ENCODE peak calls at places on chromosomes 6 and 20, in ten cellular contexts. Q is HTR-8/SVneo; C is activated T-cell treated with anti-CD3 and anti-CD28 coated beads for 4 hours; E is heart right ventricle; A is iris pigment epithelial cell; M is stimulated activated CD4-positive, alpha-beta T cell treated with anti-CD3 and anti-CD28 coated beads, Interleukin-12 subunit alpha, Interleukin-12 subunit beta, amount 100 ng/mL, for 48 hours; I is endodermal cell; K is coronary artery; N is uterus; G is stimulated activated naive CD4-positive, alpha-beta T cell. D is an unnamed sample.

GRCh38 chr20:9454781-9455180 is 59.6 kb upstream of the LAMP5 start:
- DNase-seq in Q (no peak), C (no peak), E (no peak), A (no peak), M (no peak), I (no peak), K (no peak), N (no peak), G (no peak), D (no peak)

GRCh38 chr6:74357329-74357728 is 661.3 kb downstream of the CD109 start:
- DNase-seq in Q (no peak), C (no peak), E (no peak), A (peak; percentile 52), M (no peak), I (no peak), K (no peak), N (no peak), G (no peak), D (peak; percentile 25)

GRCh38 chr6:106165885-106166485 is 79.8 kb downstream of the PRDM1 start:
- DNase-seq in Q (no peak), C (no peak), E (no peak), A (no peak), M (no peak), I (peak; percentile 28), K (no peak), N (no peak), G (no peak), D (peak; percentile 21)

GRCh38 chr6:25872804-25873203 is 1.2 kb downstream of the SLC17A3 start:
- DNase-seq in Q (no peak), C (no peak), E (no peak), A (no peak), M (no peak), I (no peak), K (no peak), N (no peak), G (no peak), D (no peak)

GRCh38 chr6:13818341-13818740 is 4.0 kb upstream of the MCUR1 start:
- DNase-seq in Q (no peak), C (no peak), E (no peak), A (no peak), M (no peak), I (no peak), K (no peak), N (no peak), G (no peak), D (no peak)

GRCh38 chr6:16438677-16439615 is 200.6 kb downstream of the GMPR start:
- DNase-seq in Q (peak; percentile 40), C (no peak), E (no peak), A (peak; percentile 61), M (no peak), I (no peak), K (no peak), N (peak; percentile 27), G (no peak), D (peak; percentile 40)

GRCh38 chr6:106474476-106474875 is 114.0 kb downstream of the CRYBG1 start:
- DNase-seq in Q (no peak), C (no peak), E (no peak), A (no peak), M (no peak), I (no peak), K (no peak), N (no peak), G (no peak), D (no peak)

GRCh38 chr20:38435555-38435939 is 419 bp upstream of the SNHG17 start:
- DNase-seq in Q (peak; percentile 33), C (no peak), E (no peak), A (peak; percentile 91), M (no peak), I (no peak), K (no peak), N (no peak), G (no peak), D (peak; percentile 95)

GRCh38 chr6:158205220-158205944 is 37.2 kb downstream of the GTF2H5 start:
- DNase-seq in Q (no peak), C (no peak), E (no peak), A (peak; percentile 23), M (no peak), I (peak; percentile 79), K (no peak), N (no peak), G (no peak), D (no peak)

GRCh38 chr6:159311618-159312017 is 142.4 kb downstream of the FNDC1 start:
- DNase-seq in Q (no peak), C (no peak), E (no peak), A (no peak), M (no peak), I (no peak), K (no peak), N (no peak), G (no peak), D (no peak)

GRCh38 chr20:24585796-24586522 is 116.5 kb downstream of the SYNDIG1 start:
- DNase-seq in Q (no peak), C (no peak), E (no peak), A (no peak), M (no peak), I (no peak), K (no peak), N (no peak), G (no peak), D (no peak)

GRCh38 chr6:145454006-145454405 is 281.3 kb downstream of the EPM2A start:
- DNase-seq in Q (no peak), C (no peak), E (no peak), A (no peak), M (no peak), I (no peak), K (no peak), N (no peak), G (no peak), D (no peak)

GRCh38 chr6:153334121-153334520 is 203.0 kb upstream of the RGS17 start:
- DNase-seq in Q (no peak), C (no peak), E (no peak), A (no peak), M (no peak), I (no peak), K (no peak), N (no peak), G (no peak), D (no peak)

GRCh38 chr6:75317503-75318206 is 33.1 kb upstream of the TMEM30A start:
- DNase-seq in Q (peak; percentile 18), C (no peak), E (no peak), A (peak; percentile 61), M (no peak), I (peak; percentile 55), K (no peak), N (no peak), G (no peak), D (peak; percentile 73)

D was measured in brain microvascular endothelial cell.